ENCODE peak calls at places on chromosome 20, in ten cellular contexts. One of them, this sample, is unnamed.

GRCh38 chr20:45860573-45861011 is 3.2 kb downstream of the ZSWIM3 start:
- DNase-seq in EH: no peak
- DNase-seq in kidney epithelial cell: no peak
- DNase-seq in fibroblast of mammary gland: peak; percentile 28
- DNase-seq in mesothelial cell of epicardium: no peak
- DNase-seq in prostate gland: no peak
- DNase-seq in breast epithelium: no peak
- DNase-seq in GDM1: no peak
- DNase-seq in dorsolateral prefrontal cortex: no peak
- DNase-seq in NCI-H69: no peak
- DNase-seq in this sample: no peak

GRCh38 chr20:13259921-13260320 is 38.8 kb downstream of the ISM1 start:
- DNase-seq in kidney epithelial cell: no peak
- DNase-seq in mesothelial cell of epicardium: no peak
- DNase-seq in prostate gland: no peak
- DNase-seq in fibroblast of mammary gland: no peak
- DNase-seq in GDM1: no peak
- DNase-seq in dorsolateral prefrontal cortex: no peak
- DNase-seq in EH: no peak
- DNase-seq in NCI-H69: peak; percentile 95
- DNase-seq in breast epithelium: no peak
- DNase-seq in this sample: no peak

GRCh38 chr20:17471606-17472187 is 59.5 kb downstream of the BFSP1 start:
- DNase-seq in EH: no peak
- DNase-seq in NCI-H69: no peak
- DNase-seq in mesothelial cell of epicardium: no peak
- DNase-seq in dorsolateral prefrontal cortex: no peak
- DNase-seq in breast epithelium: no peak
- DNase-seq in prostate gland: no peak
- DNase-seq in fibroblast of mammary gland: no peak
- DNase-seq in GDM1: no peak
- DNase-seq in kidney epithelial cell: no peak
- DNase-seq in this sample: no peak

GRCh38 chr20:38148328-38149102 is 16.6 kb downstream of the TGM2 start:
- DNase-seq in mesothelial cell of epicardium: no peak
- DNase-seq in prostate gland: no peak
- DNase-seq in dorsolateral prefrontal cortex: no peak
- DNase-seq in GDM1: no peak
- DNase-seq in kidney epithelial cell: no peak
- DNase-seq in fibroblast of mammary gland: no peak
- DNase-seq in breast epithelium: no peak
- DNase-seq in NCI-H69: no peak
- DNase-seq in EH: no peak
- DNase-seq in this sample: no peak

GRCh38 chr20:32823078-32823477 is 3.3 kb downstream of the MAPRE1 start:
- DNase-seq in dorsolateral prefrontal cortex: no peak
- DNase-seq in NCI-H69: no peak
- DNase-seq in prostate gland: no peak
- DNase-seq in EH: peak; percentile 86
- DNase-seq in mesothelial cell of epicardium: no peak
- DNase-seq in kidney epithelial cell: peak; percentile 50
- DNase-seq in breast epithelium: no peak
- DNase-seq in fibroblast of mammary gland: peak; percentile 81
- DNase-seq in GDM1: no peak
- DNase-seq in this sample: no peak

GRCh38 chr20:16350465-16350864 is 222.8 kb downstream of the KIF16B start:
- DNase-seq in dorsolateral prefrontal cortex: no peak
- DNase-seq in NCI-H69: no peak
- DNase-seq in EH: peak; percentile 83
- DNase-seq in fibroblast of mammary gland: peak; percentile 92
- DNase-seq in mesothelial cell of epicardium: no peak
- DNase-seq in GDM1: no peak
- DNase-seq in kidney epithelial cell: peak; percentile 78
- DNase-seq in breast epithelium: no peak
- DNase-seq in prostate gland: no peak
- DNase-seq in this sample: no peak

GRCh38 chr20:32050851-32051556 is 1.0 kb upstream of the HCK start:
- DNase-seq in mesothelial cell of epicardium: no peak
- DNase-seq in prostate gland: no peak
- DNase-seq in EH: no peak
- DNase-seq in fibroblast of mammary gland: no peak
- DNase-seq in kidney epithelial cell: no peak
- DNase-seq in dorsolateral prefrontal cortex: no peak
- DNase-seq in GDM1: peak; percentile 90
- DNase-seq in NCI-H69: no peak
- DNase-seq in breast epithelium: no peak
- DNase-seq in this sample: peak; percentile 30

GRCh38 chr20:46324960-46325703 is 16.8 kb upstream of the CDH22 start:
- DNase-seq in EH: peak; percentile 34
- DNase-seq in mesothelial cell of epicardium: no peak
- DNase-seq in GDM1: no peak
- DNase-seq in fibroblast of mammary gland: peak; percentile 34
- DNase-seq in prostate gland: no peak
- DNase-seq in kidney epithelial cell: no peak
- DNase-seq in breast epithelium: no peak
- DNase-seq in dorsolateral prefrontal cortex: no peak
- DNase-seq in NCI-H69: peak; percentile 54
- DNase-seq in this sample: no peak

GRCh38 chr20:42936482-42936881 is 253.2 kb downstream of the PTPRT start:
- DNase-seq in breast epithelium: no peak
- DNase-seq in mesothelial cell of epicardium: no peak
- DNase-seq in EH: no peak
- DNase-seq in prostate gland: no peak
- DNase-seq in kidney epithelial cell: no peak
- DNase-seq in GDM1: no peak
- DNase-seq in fibroblast of mammary gland: no peak
- DNase-seq in dorsolateral prefrontal cortex: no peak
- DNase-seq in NCI-H69: no peak
- DNase-seq in this sample: no peak

This sample was measured in left kidney.